ENCODE peak calls at places on chromosome 1, in ten cellular contexts. One of them, this sample, is unnamed.

GRCh38 chr1:240611619-240612490 is at the start of gene GREM2:
- DNase-seq in SK-N-SH: peak; percentile 78
- DNase-seq in hypothalamus: no peak
- DNase-seq in activated CD4-positive, alpha-beta T cell treated with anti-CD3 and anti-CD28 coated beads, Interleukin-2, amount 50 U/mL, for 1 hour: peak; percentile 30
- DNase-seq in adrenal gland: peak; percentile 19
- DNase-seq in NCI-H2029: peak; percentile 1
- DNase-seq in NCI-H510A treated with DMSO at 0.1 percent for 48 hours: peak; percentile 25
- DNase-seq in H9: peak; percentile 74
- DNase-seq in naive thymus-derived CD8-positive, alpha-beta T cell: peak; percentile 34
- DNase-seq in activated CD8-positive, alpha-beta memory T cell treated with anti-CD3 and anti-CD28 coated beads, Interleukin-2, amount 50 U/mL, for 48 hours: peak; percentile 62
- DNase-seq in this sample: peak; percentile 19

GRCh38 chr1:89999628-90000027 is 4.7 kb downstream of the ZNF326 start:
- DNase-seq in SK-N-SH: no peak
- DNase-seq in hypothalamus: no peak
- DNase-seq in activated CD4-positive, alpha-beta T cell treated with anti-CD3 and anti-CD28 coated beads, Interleukin-2, amount 50 U/mL, for 1 hour: no peak
- DNase-seq in adrenal gland: no peak
- DNase-seq in NCI-H2029: peak; percentile 30
- DNase-seq in NCI-H510A treated with DMSO at 0.1 percent for 48 hours: no peak
- DNase-seq in H9: no peak
- DNase-seq in naive thymus-derived CD8-positive, alpha-beta T cell: no peak
- DNase-seq in activated CD8-positive, alpha-beta memory T cell treated with anti-CD3 and anti-CD28 coated beads, Interleukin-2, amount 50 U/mL, for 48 hours: no peak
- DNase-seq in this sample: no peak

GRCh38 chr1:156860639-156861423 is at the start of gene NTRK1:
- DNase-seq in SK-N-SH: peak; percentile 95
- DNase-seq in hypothalamus: no peak
- DNase-seq in activated CD4-positive, alpha-beta T cell treated with anti-CD3 and anti-CD28 coated beads, Interleukin-2, amount 50 U/mL, for 1 hour: peak; percentile 45
- DNase-seq in adrenal gland: no peak
- DNase-seq in NCI-H2029: peak; percentile 22
- DNase-seq in NCI-H510A treated with DMSO at 0.1 percent for 48 hours: peak; percentile 71
- DNase-seq in H9: peak; percentile 77
- DNase-seq in naive thymus-derived CD8-positive, alpha-beta T cell: peak; percentile 55
- DNase-seq in activated CD8-positive, alpha-beta memory T cell treated with anti-CD3 and anti-CD28 coated beads, Interleukin-2, amount 50 U/mL, for 48 hours: peak; percentile 74
- DNase-seq in this sample: no peak

GRCh38 chr1:209048961-209049669 is 534.4 kb upstream of the CAMK1G start:
- DNase-seq in SK-N-SH: no peak
- DNase-seq in hypothalamus: no peak
- DNase-seq in activated CD4-positive, alpha-beta T cell treated with anti-CD3 and anti-CD28 coated beads, Interleukin-2, amount 50 U/mL, for 1 hour: no peak
- DNase-seq in adrenal gland: no peak
- DNase-seq in NCI-H2029: no peak
- DNase-seq in NCI-H510A treated with DMSO at 0.1 percent for 48 hours: no peak
- DNase-seq in H9: no peak
- DNase-seq in naive thymus-derived CD8-positive, alpha-beta T cell: no peak
- DNase-seq in activated CD8-positive, alpha-beta memory T cell treated with anti-CD3 and anti-CD28 coated beads, Interleukin-2, amount 50 U/mL, for 48 hours: no peak
- DNase-seq in this sample: no peak

GRCh38 chr1:109630081-109630880 is 10.6 kb downstream of the AMPD2 start:
- DNase-seq in SK-N-SH: peak; percentile 84
- DNase-seq in hypothalamus: no peak
- DNase-seq in activated CD4-positive, alpha-beta T cell treated with anti-CD3 and anti-CD28 coated beads, Interleukin-2, amount 50 U/mL, for 1 hour: peak; percentile 47
- DNase-seq in adrenal gland: no peak
- DNase-seq in NCI-H2029: no peak
- DNase-seq in NCI-H510A treated with DMSO at 0.1 percent for 48 hours: no peak
- DNase-seq in H9: peak; percentile 66
- DNase-seq in naive thymus-derived CD8-positive, alpha-beta T cell: peak; percentile 47
- DNase-seq in activated CD8-positive, alpha-beta memory T cell treated with anti-CD3 and anti-CD28 coated beads, Interleukin-2, amount 50 U/mL, for 48 hours: peak; percentile 78
- DNase-seq in this sample: peak; percentile 3

GRCh38 chr1:227766653-227767277 is 31.5 kb downstream of the SNAP47 start:
- DNase-seq in SK-N-SH: no peak
- DNase-seq in hypothalamus: no peak
- DNase-seq in activated CD4-positive, alpha-beta T cell treated with anti-CD3 and anti-CD28 coated beads, Interleukin-2, amount 50 U/mL, for 1 hour: no peak
- DNase-seq in adrenal gland: no peak
- DNase-seq in NCI-H2029: no peak
- DNase-seq in NCI-H510A treated with DMSO at 0.1 percent for 48 hours: peak; percentile 41
- DNase-seq in H9: no peak
- DNase-seq in naive thymus-derived CD8-positive, alpha-beta T cell: no peak
- DNase-seq in activated CD8-positive, alpha-beta memory T cell treated with anti-CD3 and anti-CD28 coated beads, Interleukin-2, amount 50 U/mL, for 48 hours: no peak
- DNase-seq in this sample: no peak

GRCh38 chr1:229199261-229199850 is 71.6 kb upstream of the RAB4A start:
- DNase-seq in SK-N-SH: no peak
- DNase-seq in hypothalamus: no peak
- DNase-seq in activated CD4-positive, alpha-beta T cell treated with anti-CD3 and anti-CD28 coated beads, Interleukin-2, amount 50 U/mL, for 1 hour: no peak
- DNase-seq in adrenal gland: no peak
- DNase-seq in NCI-H2029: peak; percentile 45
- DNase-seq in NCI-H510A treated with DMSO at 0.1 percent for 48 hours: peak; percentile 83
- DNase-seq in H9: no peak
- DNase-seq in naive thymus-derived CD8-positive, alpha-beta T cell: no peak
- DNase-seq in activated CD8-positive, alpha-beta memory T cell treated with anti-CD3 and anti-CD28 coated beads, Interleukin-2, amount 50 U/mL, for 48 hours: no peak
- DNase-seq in this sample: peak; percentile 63

GRCh38 chr1:50110656-50111055 is 1.9 kb downstream of the ELAVL4 start:
- DNase-seq in SK-N-SH: no peak
- DNase-seq in hypothalamus: no peak
- DNase-seq in activated CD4-positive, alpha-beta T cell treated with anti-CD3 and anti-CD28 coated beads, Interleukin-2, amount 50 U/mL, for 1 hour: no peak
- DNase-seq in adrenal gland: no peak
- DNase-seq in NCI-H2029: peak; percentile 99
- DNase-seq in NCI-H510A treated with DMSO at 0.1 percent for 48 hours: peak; percentile 77
- DNase-seq in H9: no peak
- DNase-seq in naive thymus-derived CD8-positive, alpha-beta T cell: no peak
- DNase-seq in activated CD8-positive, alpha-beta memory T cell treated with anti-CD3 and anti-CD28 coated beads, Interleukin-2, amount 50 U/mL, for 48 hours: no peak
- DNase-seq in this sample: no peak

GRCh38 chr1:191648939-191649338 is 509.3 kb upstream of the RGS18 start:
- DNase-seq in SK-N-SH: no peak
- DNase-seq in hypothalamus: no peak
- DNase-seq in activated CD4-positive, alpha-beta T cell treated with anti-CD3 and anti-CD28 coated beads, Interleukin-2, amount 50 U/mL, for 1 hour: no peak
- DNase-seq in adrenal gland: no peak
- DNase-seq in NCI-H2029: no peak
- DNase-seq in NCI-H510A treated with DMSO at 0.1 percent for 48 hours: no peak
- DNase-seq in H9: no peak
- DNase-seq in naive thymus-derived CD8-positive, alpha-beta T cell: no peak
- DNase-seq in activated CD8-positive, alpha-beta memory T cell treated with anti-CD3 and anti-CD28 coated beads, Interleukin-2, amount 50 U/mL, for 48 hours: no peak
- DNase-seq in this sample: no peak

GRCh38 chr1:30409476-30410152 is 313.8 kb downstream of the MATN1 start:
- DNase-seq in SK-N-SH: no peak
- DNase-seq in hypothalamus: no peak
- DNase-seq in activated CD4-positive, alpha-beta T cell treated with anti-CD3 and anti-CD28 coated beads, Interleukin-2, amount 50 U/mL, for 1 hour: no peak
- DNase-seq in adrenal gland: no peak
- DNase-seq in NCI-H2029: no peak
- DNase-seq in NCI-H510A treated with DMSO at 0.1 percent for 48 hours: no peak
- DNase-seq in H9: peak; percentile 13
- DNase-seq in naive thymus-derived CD8-positive, alpha-beta T cell: no peak
- DNase-seq in activated CD8-positive, alpha-beta memory T cell treated with anti-CD3 and anti-CD28 coated beads, Interleukin-2, amount 50 U/mL, for 48 hours: peak; percentile 26
- DNase-seq in this sample: peak; percentile 1

GRCh38 chr1:86137458-86137857 is 19.1 kb downstream of the COL24A1 start:
- DNase-seq in SK-N-SH: no peak
- DNase-seq in hypothalamus: no peak
- DNase-seq in activated CD4-positive, alpha-beta T cell treated with anti-CD3 and anti-CD28 coated beads, Interleukin-2, amount 50 U/mL, for 1 hour: no peak
- DNase-seq in adrenal gland: no peak
- DNase-seq in NCI-H2029: no peak
- DNase-seq in NCI-H510A treated with DMSO at 0.1 percent for 48 hours: no peak
- DNase-seq in H9: no peak
- DNase-seq in naive thymus-derived CD8-positive, alpha-beta T cell: no peak
- DNase-seq in activated CD8-positive, alpha-beta memory T cell treated with anti-CD3 and anti-CD28 coated beads, Interleukin-2, amount 50 U/mL, for 48 hours: no peak
- DNase-seq in this sample: no peak

GRCh38 chr1:231139659-231140650 is 21.9 kb upstream of the TRIM67 start:
- DNase-seq in SK-N-SH: no peak
- DNase-seq in hypothalamus: no peak
- DNase-seq in activated CD4-positive, alpha-beta T cell treated with anti-CD3 and anti-CD28 coated beads, Interleukin-2, amount 50 U/mL, for 1 hour: no peak
- DNase-seq in adrenal gland: no peak
- DNase-seq in NCI-H2029: peak; percentile 13
- DNase-seq in NCI-H510A treated with DMSO at 0.1 percent for 48 hours: no peak
- DNase-seq in H9: no peak
- DNase-seq in naive thymus-derived CD8-positive, alpha-beta T cell: no peak
- DNase-seq in activated CD8-positive, alpha-beta memory T cell treated with anti-CD3 and anti-CD28 coated beads, Interleukin-2, amount 50 U/mL, for 48 hours: no peak
- DNase-seq in this sample: no peak

GRCh38 chr1:151898519-151898991 is 10.8 kb downstream of the THEM4 start:
- DNase-seq in SK-N-SH: no peak
- DNase-seq in hypothalamus: no peak
- DNase-seq in activated CD4-positive, alpha-beta T cell treated with anti-CD3 and anti-CD28 coated beads, Interleukin-2, amount 50 U/mL, for 1 hour: peak; percentile 67
- DNase-seq in adrenal gland: peak; percentile 20
- DNase-seq in NCI-H2029: no peak
- DNase-seq in NCI-H510A treated with DMSO at 0.1 percent for 48 hours: no peak
- DNase-seq in H9: no peak
- DNase-seq in naive thymus-derived CD8-positive, alpha-beta T cell: peak; percentile 83
- DNase-seq in activated CD8-positive, alpha-beta memory T cell treated with anti-CD3 and anti-CD28 coated beads, Interleukin-2, amount 50 U/mL, for 48 hours: peak; percentile 59
- DNase-seq in this sample: no peak

This sample was measured in prostate gland.